ENCODE peak calls at places on chromosomes 13 and 19, in four cellular contexts. S, V, M and G are unnamed samples.

GRCh38 chr19:45057444-45057843 is 18.6 kb downstream of the CLASRP start:
- DNase-seq in V (no peak), S (no peak), M (no peak), G (no peak)

GRCh38 chr19:58274771-58275199 is 4.0 kb upstream of the ZNF8 start:
- DNase-seq in S (no peak), M (no peak), V (peak), G (no peak)

GRCh38 chr19:41235480-41235879 is 16.5 kb downstream of the AXL start:
- DNase-seq in S (no peak), V (no peak), M (no peak), G (no peak)

GRCh38 chr19:35703343-35703742 is 1.0 kb upstream of the ZBTB32 start:
- DNase-seq in V (no peak), M (no peak), S (no peak), G (no peak)

GRCh38 chr19:38849746-38850230 is at the start of gene HNRNPL:
- DNase-seq in M (no peak), S (no peak), V (peak), G (no peak)

GRCh38 chr19:30711296-30711695 is 339.1 kb downstream of the ZNF536 start:
- DNase-seq in M (no peak), S (no peak), V (no peak), G (no peak)

GRCh38 chr13:100491164-100491847 is 97.3 kb downstream of the GGACT start:
- DNase-seq in M (no peak), S (no peak), V (no peak), G (no peak)

GRCh38 chr19:8302734-8303133 is 5.4 kb downstream of the CD320 start:
- DNase-seq in M (no peak), V (no peak), S (no peak), G (no peak)

GRCh38 chr13:72004236-72004635 is 137.2 kb upstream of the DACH1 start:
- DNase-seq in V (no peak), S (no peak), M (no peak), G (no peak)

GRCh38 chr19:8835446-8835845 is 3.3 kb downstream of the MBD3L1 start:
- DNase-seq in S (peak), M (no peak), V (no peak), G (no peak)

GRCh38 chr19:30682576-30683536 is 310.7 kb downstream of the ZNF536 start:
- DNase-seq in S (peak), M (peak), V (peak), G (no peak)

GRCh38 chr13:109773276-109773675 is 13.1 kb downstream of the IRS2 start:
- DNase-seq in M (peak), V (no peak), S (no peak), G (no peak)

GRCh38 chr13:73062368-73062767 is 3.6 kb downstream of the KLF5 start:
- DNase-seq in M (no peak), V (no peak), S (no peak), G (no peak)

GRCh38 chr19:6393982-6394412 is 1.0 kb upstream of the GTF2F1 start:
- DNase-seq in V (no peak), S (no peak), M (no peak), G (peak)

GRCh38 chr19:14746891-14747290 is 31.5 kb downstream of the ADGRE2 start:
- DNase-seq in M (no peak), V (no peak), S (peak), G (no peak)

GRCh38 chr13:44715287-44716224 is 139.4 kb upstream of the TSC22D1 start:
- DNase-seq in S (no peak), V (no peak), M (no peak), G (no peak)

GRCh38 chr13:36344173-36344572 is 2.0 kb downstream of the SPART start:
- DNase-seq in S (peak), V (no peak), M (no peak), G (no peak)

GRCh38 chr19:38455031-38455430 is 21.5 kb downstream of the RYR1 start:
- DNase-seq in M (no peak), V (no peak), S (peak), G (no peak)

GRCh38 chr13:94351292-94352000 is 128.0 kb downstream of the DCT start:
- DNase-seq in V (no peak), S (peak), M (no peak), G (no peak)

GRCh38 chr13:35720690-35721554 is 244.4 kb upstream of the MAB21L1 start:
- DNase-seq in S (peak), V (peak), M (peak), G (no peak)

GRCh38 chr19:54352546-54352945 is 12.2 kb downstream of the LAIR1 start:
- DNase-seq in M (no peak), S (no peak), V (no peak), G (no peak)

GRCh38 chr19:10690351-10690781 is 10.9 kb upstream of the QTRT1 start:
- DNase-seq in V (no peak), M (no peak), S (no peak), G (no peak)

GRCh38 chr13:19586904-19587634 is 25.7 kb upstream of the TPTE2 start:
- DNase-seq in M (no peak), V (no peak), S (peak), G (peak)

GRCh38 chr19:5774921-5775320 is 9.6 kb downstream of the PRR22 start:
- DNase-seq in V (no peak), M (no peak), S (no peak), G (no peak)

GRCh38 chr19:27920774-27921173 is 1292.2 kb downstream of the UQCRFS1 start:
- DNase-seq in S (no peak), V (no peak), M (no peak), G (no peak)

GRCh38 chr19:4267901-4268815 is 10.9 kb upstream of the SHD start:
- DNase-seq in V (no peak), S (no peak), M (no peak), G (no peak)

GRCh38 chr13:40597735-40598365 is 68.6 kb downstream of the FOXO1 start:
- DNase-seq in V (no peak), S (no peak), M (peak), G (no peak)

GRCh38 chr19:29212614-29213573 is at the start of gene UQCRFS1:
- DNase-seq in V (peak), M (peak), S (peak), G (peak)

GRCh38 chr19:29873024-29873800 is 61.4 kb downstream of the CCNE1 start:
- DNase-seq in S (peak), M (peak), V (peak), G (no peak)

GRCh38 chr13:43545317-43545874 is 241.4 kb downstream of the ENOX1 start:
- DNase-seq in M (no peak), S (no peak), V (no peak), G (no peak)

GRCh38 chr13:78197231-78197630 is 278.6 kb upstream of the EDNRB start:
- DNase-seq in M (no peak), S (no peak), V (no peak), G (no peak)

GRCh38 chr13:51858433-51859247 is 3.1 kb upstream of the CCDC70 start:
- DNase-seq in V (no peak), M (no peak), S (no peak), G (no peak)

GRCh38 chr13:20873348-20873747 is 29.2 kb downstream of the XPO4 start:
- DNase-seq in M (no peak), V (no peak), S (no peak), G (no peak)

GRCh38 chr19:18949858-18950257 is 8.8 kb upstream of the HOMER3 start:
- DNase-seq in S (no peak), V (no peak), M (no peak), G (no peak)

GRCh38 chr13:51818771-51819511 is 15.0 kb upstream of the DHRS12 start:
- DNase-seq in M (no peak), S (no peak), V (no peak), G (no peak)

GRCh38 chr13:41059896-41060722 is 1.2 kb upstream of the WBP4 start:
- DNase-seq in S (peak), M (peak), V (peak), G (peak)

GRCh38 chr13:45352031-45352430 is 11.0 kb upstream of the TPT1 start:
- DNase-seq in S (no peak), V (no peak), M (no peak), G (no peak)

GRCh38 chr13:88086577-88086976 is 415.4 kb downstream of the SLITRK5 start:
- DNase-seq in V (no peak), M (no peak), S (no peak), G (no peak)